ENCODE peak calls at places on chromosomes 3 and 15, in six cellular contexts. A is K562, W is SK-N-SH, C is HCT116, D is GM12878, H is HepG2. N is an unnamed sample.

GRCh38 chr3:62604746-62605351 is 231.5 kb upstream of the FEZF2 start:
- DNase-seq in A (no peak), W (no peak), C (no peak), D (no peak), H (no peak), N (no peak)

GRCh38 chr3:197926418-197926817 is 23.6 kb upstream of the RPL35A start:
- DNase-seq in A (peak), W (no peak), C (no peak), D (no peak), H (no peak), N (peak)

GRCh38 chr3:129587559-129588210 is 18.8 kb downstream of the PLXND1 start:
- DNase-seq in A (no peak), W (no peak), C (no peak), D (no peak), H (no peak), N (no peak)

GRCh38 chr3:54936561-54936960 is 8.7 kb upstream of the LRTM1 start:
- DNase-seq in A (no peak), W (no peak), C (no peak), D (no peak), H (no peak), N (no peak)

GRCh38 chr3:106212658-106213222 is 343.9 kb upstream of the CBLB start:
- DNase-seq in A (no peak), W (no peak), C (no peak), D (no peak), H (no peak), N (no peak)

GRCh38 chr3:23761440-23761896 is 44.3 kb upstream of the UBE2E1 start:
- DNase-seq in A (peak), W (no peak), C (peak), D (peak), H (peak), N (peak)

GRCh38 chr15:55224892-55225291 is 28.2 kb upstream of the RSL24D1 start:
- DNase-seq in A (no peak), W (no peak), C (no peak), D (peak), H (no peak), N (no peak)

GRCh38 chr3:193928354-193929209 is 207.4 kb upstream of the HES1 start:
- DNase-seq in A (peak), W (no peak), C (no peak), D (no peak), H (no peak), N (no peak)

GRCh38 chr3:123244128-123244527 is 42.4 kb downstream of the SEC22A start:
- DNase-seq in A (peak), W (no peak), C (no peak), D (no peak), H (no peak), N (no peak)

GRCh38 chr3:183161552-183162345 is 785 bp downstream of the LAMP3 start:
- DNase-seq in A (no peak), W (no peak), C (no peak), D (peak), H (no peak), N (no peak)

DNA sequence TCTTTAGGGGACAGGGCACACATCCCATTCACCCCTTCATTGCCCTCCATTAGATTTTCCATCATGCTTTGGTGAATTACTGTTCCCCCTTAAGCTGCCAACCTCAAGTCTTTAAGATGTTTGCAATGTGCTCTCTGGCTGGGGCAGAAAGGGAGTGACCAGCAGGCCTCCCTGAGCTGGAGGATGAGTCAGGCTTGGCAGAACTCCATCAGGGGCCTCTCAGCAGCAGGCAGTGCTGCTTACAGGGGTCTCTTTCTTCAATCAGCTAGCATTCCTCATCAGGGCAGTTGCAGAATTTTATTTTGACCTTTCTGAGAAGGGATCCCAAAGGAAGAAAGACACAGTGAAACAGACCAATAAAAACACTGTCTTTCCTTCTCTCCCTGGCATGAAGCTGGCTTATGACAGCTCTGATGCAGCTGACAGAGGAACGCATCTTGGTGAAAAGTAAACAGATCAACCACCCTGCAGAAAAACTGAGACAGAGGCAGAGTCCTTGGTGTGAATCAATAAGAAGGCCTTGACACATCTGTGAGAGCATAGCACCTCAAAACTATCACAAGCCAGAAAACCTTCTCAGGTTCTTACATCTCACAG is 88.7 kb upstream of the MRPL3 start:
- DNase-seq in A (no peak), W (no peak), C (no peak), D (no peak), H (no peak), N (no peak)
- TF ChIP-seq JUND in A (no peak), W (no peak), C (no peak), D (no peak), H (no peak), N (no peak)

GRCh38 chr3:72335458-72336050 is 512.7 kb downstream of the SHQ1 start:
- DNase-seq in A (no peak), W (no peak), C (no peak), D (no peak), H (no peak), N (no peak)

GRCh38 chr3:72334681-72335457 is 513.4 kb downstream of the SHQ1 start:
- DNase-seq in A (no peak), W (peak), C (no peak), D (no peak), H (no peak), N (no peak)

GRCh38 chr3:72336821-72337479 is 511.3 kb downstream of the SHQ1 start:
- DNase-seq in A (peak), W (peak), C (no peak), D (no peak), H (no peak), N (peak)

GRCh38 chr3:72337480-72337855 is 510.8 kb downstream of the SHQ1 start:
- DNase-seq in A (no peak), W (no peak), C (no peak), D (no peak), H (no peak), N (no peak)

DNA sequence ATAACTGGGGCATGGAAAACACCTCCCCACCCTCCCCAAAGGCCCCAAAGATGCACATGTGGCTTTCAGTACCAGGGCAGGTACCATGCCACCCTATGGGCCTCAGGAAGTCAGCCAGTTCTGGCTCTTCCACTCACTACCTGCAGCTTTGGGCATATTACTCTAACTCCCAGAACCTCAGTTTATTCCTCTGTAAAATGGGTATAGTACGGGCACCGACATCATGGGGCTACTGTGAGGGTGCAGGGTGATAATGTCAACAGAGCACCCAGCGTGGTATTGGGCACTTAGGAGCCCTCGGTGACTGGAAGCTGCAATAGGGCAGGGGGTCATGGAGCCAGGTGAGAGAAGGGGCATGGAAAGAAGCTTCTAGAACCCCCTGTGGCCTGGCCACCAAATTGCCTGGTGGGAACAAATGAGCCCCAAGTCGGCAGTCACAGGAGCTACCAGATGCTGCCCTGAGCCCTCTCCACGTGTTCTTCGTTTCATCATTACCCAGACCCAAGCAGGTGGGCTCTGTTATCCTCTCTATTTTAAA is 512.1 kb downstream of the SHQ1 start:
- DNase-seq in A (no peak), W (no peak), C (no peak), D (no peak), H (no peak), N (no peak)
- TF ChIP-seq JUND in A (no peak), W (no peak), C (no peak), D (no peak), H (no peak), N (no peak)

GRCh38 chr15:87610366-87610765 is 646.2 kb downstream of the NTRK3 start:
- DNase-seq in A (peak), W (no peak), C (no peak), D (no peak), H (no peak), N (no peak)
- TF ChIP-seq JUND in A (peak), W (no peak), C (no peak), D (no peak), H (no peak), N (no peak)

DNA sequence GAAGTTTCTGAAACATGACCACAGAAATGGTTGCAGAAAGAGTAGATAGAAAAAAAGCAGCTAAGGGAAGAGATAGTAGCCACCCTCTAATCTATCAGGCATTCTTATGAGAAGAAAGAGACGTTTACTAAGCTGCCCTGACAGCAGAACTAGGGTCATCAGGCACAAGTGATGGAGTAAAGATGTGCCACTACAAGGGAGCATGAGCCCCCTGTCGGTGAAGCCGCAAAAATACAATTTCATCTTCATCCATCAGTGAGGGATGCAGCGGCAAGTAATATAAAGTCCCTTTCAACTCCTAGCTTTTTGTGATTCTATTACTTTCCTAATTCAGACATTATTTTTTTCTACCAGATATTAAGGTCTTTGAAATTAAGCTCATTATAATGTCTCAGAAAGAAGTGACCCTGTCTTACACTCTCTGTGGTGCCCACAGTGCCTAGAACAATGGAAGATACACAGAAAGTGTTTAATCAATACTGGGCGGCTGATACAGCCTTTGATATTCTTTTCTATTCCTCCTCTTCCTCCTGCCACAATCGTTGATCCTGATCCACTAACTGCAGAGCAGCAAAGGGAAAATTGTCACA is 651.6 kb downstream of the NTRK3 start:
- DNase-seq in A (peak), W (peak), C (no peak), D (no peak), H (no peak), N (no peak)
- TF ChIP-seq JUND in A (no peak), W (no peak), C (no peak), D (no peak), H (no peak), N (no peak)